ENCODE peak calls at places on chromosomes 16 and 17, in six cellular contexts. K is effector memory CD4-positive, alpha-beta T cell; N is lower lobe of right lung; X is cardiac muscle cell; B is NT2/D1; O is trophoblast cell. Q is an unnamed sample.

GRCh38 chr16:75620326-75621169 is 2.5 kb downstream of the ADAT1 start:
- DNase-seq in K (peak; percentile 61), N (no peak), X (no peak), B (no peak), O (no peak), Q (no peak)

GRCh38 chr16:89167425-89167941 is 4.1 kb upstream of the CDH15 start:
- DNase-seq in K (peak; percentile 67), N (peak; percentile 91), X (peak; percentile 83), B (peak; percentile 88), O (peak; percentile 60), Q (peak; percentile 70)

GRCh38 chr17:66737524-66737923 is 97.4 kb upstream of the CACNG5 start:
- DNase-seq in K (no peak), N (no peak), X (peak; percentile 80), B (no peak), O (no peak), Q (no peak)

GRCh38 chr17:80694085-80694991 is 149.7 kb downstream of the RPTOR start:
- DNase-seq in K (no peak), N (no peak), X (no peak), B (no peak), O (no peak), Q (no peak)

GRCh38 chr16:20830372-20830771 is 24.0 kb downstream of the REXO5 start:
- DNase-seq in K (no peak), N (no peak), X (no peak), B (no peak), O (no peak), Q (no peak)

GRCh38 chr17:29401237-29401636 is 11.1 kb downstream of the TAOK1 start:
- DNase-seq in K (no peak), N (no peak), X (no peak), B (no peak), O (peak; percentile 9), Q (no peak)

GRCh38 chr16:8572919-8573724 is 17.2 kb downstream of the TMEM114 start:
- DNase-seq in K (no peak), N (no peak), X (peak; percentile 68), B (no peak), O (peak; percentile 20), Q (peak; percentile 35)

GRCh38 chr17:74008196-74008595 is 195.3 kb upstream of the RPL38 start:
- DNase-seq in K (no peak), N (no peak), X (peak; percentile 9), B (peak; percentile 40), O (no peak), Q (no peak)

GRCh38 chr16:5918553-5919127 is 821.0 kb upstream of the EEF2KMT start:
- DNase-seq in K (no peak), N (no peak), X (no peak), B (no peak), O (no peak), Q (no peak)

GRCh38 chr16:69399361-69399760 is 13.6 kb upstream of the TERF2 start:
- DNase-seq in K (no peak), N (no peak), X (peak; percentile 30), B (no peak), O (no peak), Q (no peak)

GRCh38 chr16:69405326-69405725 is 19.1 kb upstream of the CYB5B start:
- DNase-seq in K (no peak), N (no peak), X (no peak), B (no peak), O (peak; percentile 38), Q (no peak)

GRCh38 chr16:69405757-69406156 is 18.7 kb upstream of the CYB5B start:
- DNase-seq in K (no peak), N (no peak), X (no peak), B (no peak), O (peak; percentile 28), Q (no peak)

GRCh38 chr16:69404275-69404805 is 18.5 kb upstream of the TERF2 start:
- DNase-seq in K (no peak), N (no peak), X (peak; percentile 72), B (no peak), O (peak; percentile 43), Q (peak; percentile 79)

GRCh38 chr16:69402448-69402847 is 16.6 kb upstream of the TERF2 start:
- DNase-seq in K (no peak), N (no peak), X (no peak), B (no peak), O (no peak), Q (no peak)
- H3K4me1 ChIP-seq in K (no peaks in the 10 kb centered on the region), N (peaks cover 66% of the 10 kb centered on the region), X (peaks cover 16% of the 10 kb centered on the region), B (peaks cover 5% of the 10 kb centered on the region), O (no peaks in the 10 kb centered on the region), Q (peaks cover 17% of the 10 kb centered on the region)

DNA sequence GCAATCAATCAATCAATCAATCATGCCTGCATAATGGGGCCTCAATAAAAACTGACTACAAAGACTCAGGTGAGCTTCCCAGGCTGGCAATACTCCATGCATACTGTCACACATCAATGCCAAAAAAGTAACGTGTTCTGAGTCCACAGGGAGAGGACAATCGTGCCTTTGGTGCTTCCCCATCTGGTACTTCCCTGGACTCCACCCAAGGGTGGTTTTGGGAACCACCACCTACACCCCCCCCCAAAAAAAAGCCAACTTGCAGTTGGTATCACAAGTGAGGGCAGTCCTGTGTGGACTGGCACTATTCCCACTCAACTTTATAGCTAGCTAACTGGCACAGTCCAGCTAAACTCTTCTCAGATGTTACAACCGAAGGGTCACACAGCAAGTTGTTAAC is 3.1 kb downstream of the ZDHHC7 start:
- DNase-seq in K (no peak), N (peak; percentile 12), X (no peak), B (no peak), O (no peak), Q (no peak)
- H3K4me1 ChIP-seq in K (peaks cover 21% of the 10 kb centered on the region), N (peaks cover 79% of the 10 kb centered on the region), X (peaks cover 39% of the 10 kb centered on the region), B (peaks cover 3% of the 10 kb centered on the region), O (peaks cover 25% of the 10 kb centered on the region), Q (peaks cover 11% of the 10 kb centered on the region)

DNA sequence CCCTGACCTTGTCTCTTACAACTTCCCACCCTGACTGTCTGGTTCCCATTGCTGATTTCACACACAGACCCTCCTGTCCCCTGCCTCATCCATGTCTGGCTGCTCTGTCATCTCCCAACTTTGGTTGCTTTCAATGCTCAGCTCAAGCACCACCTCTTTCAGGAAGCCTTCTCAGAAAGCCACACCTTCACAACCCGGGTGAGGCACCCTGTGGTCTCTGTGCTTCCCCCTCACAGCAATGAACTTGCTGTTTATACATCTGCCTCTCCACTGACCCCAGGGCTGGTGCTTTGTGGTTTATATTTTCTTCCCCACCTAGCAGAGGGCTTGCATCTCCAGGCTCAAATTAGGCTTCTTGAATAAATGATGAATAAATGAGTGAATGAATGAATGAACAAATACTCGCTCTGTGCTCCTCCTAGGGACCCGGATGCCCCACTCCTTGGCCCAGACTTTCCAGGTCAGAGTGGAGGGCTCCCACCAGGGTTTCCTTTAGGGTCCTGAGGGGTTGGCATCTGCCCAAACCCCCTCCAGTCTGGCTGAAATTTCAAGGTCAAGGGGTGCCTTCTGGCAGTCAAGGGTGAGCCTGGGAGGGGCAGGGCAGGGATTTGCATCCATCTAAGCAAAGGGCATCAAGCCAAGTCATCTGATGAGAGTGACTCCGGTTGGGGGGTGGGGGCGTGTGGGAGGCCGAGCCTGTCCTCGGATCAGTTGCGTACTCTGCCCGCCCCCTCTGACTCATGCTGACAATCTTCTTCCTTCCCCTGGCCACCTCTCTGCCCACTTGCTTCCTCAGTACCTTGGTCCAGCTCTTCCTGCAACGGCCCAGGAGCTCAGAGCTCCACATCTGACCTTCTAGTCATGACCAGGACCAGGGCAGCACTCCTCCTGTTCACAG is at the start of gene ITGAX:
- DNase-seq in K (no peak), N (peak; percentile 91), X (peak; percentile 61), B (peak; percentile 5), O (peak; percentile 32), Q (no peak)
- H3K4me1 ChIP-seq in K (no peaks in the 10 kb centered on the region), N (peaks cover 31% of the 10 kb centered on the region), X (peaks cover 11% of the 10 kb centered on the region), B (peaks cover 6% of the 10 kb centered on the region), O (no peaks in the 10 kb centered on the region), Q (no peaks in the 10 kb centered on the region)

GRCh38 chr17:78893684-78894083 is 9.3 kb downstream of the CEP295NL start:
- DNase-seq in K (no peak), N (no peak), X (no peak), B (no peak), O (no peak), Q (no peak)

GRCh38 chr17:78896834-78897638 is 6.0 kb downstream of the CEP295NL start:
- DNase-seq in K (no peak), N (no peak), X (no peak), B (no peak), O (peak; percentile 85), Q (no peak)

GRCh38 chr17:78896091-78896833 is 6.7 kb downstream of the CEP295NL start:
- DNase-seq in K (no peak), N (no peak), X (no peak), B (no peak), O (no peak), Q (no peak)

GRCh38 chr17:78897639-78897996 is 5.4 kb downstream of the CEP295NL start:
- DNase-seq in K (no peak), N (no peak), X (no peak), B (no peak), O (no peak), Q (no peak)

DNA sequence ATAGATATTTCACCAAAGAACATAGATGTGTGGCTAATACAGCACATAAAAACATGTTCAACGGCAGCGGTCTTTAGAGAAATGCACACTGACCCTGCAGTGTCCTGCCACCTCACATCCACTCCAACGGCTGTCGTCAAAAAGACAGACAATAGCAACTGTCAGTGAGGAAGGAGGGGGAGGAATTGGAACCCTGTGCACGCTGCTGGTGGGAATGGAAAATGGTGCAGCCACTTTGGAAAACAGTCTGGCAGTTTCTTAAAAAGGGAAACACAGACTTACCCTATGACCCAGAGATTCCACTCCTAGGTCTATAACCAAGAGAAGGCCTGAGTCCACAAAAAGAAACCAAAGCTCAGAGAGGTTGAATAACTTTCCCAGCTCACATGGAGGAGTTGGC is 7.7 kb downstream of the CEP295NL start:
- DNase-seq in K (no peak), N (no peak), X (no peak), B (no peak), O (no peak), Q (no peak)
- H3K4me1 ChIP-seq in K (no peaks in the 10 kb centered on the region), N (peaks cover 81% of the 10 kb centered on the region), X (peaks cover 7% of the 10 kb centered on the region), B (peaks cover 23% of the 10 kb centered on the region), O (peaks cover 22% of the 10 kb centered on the region), Q (peaks cover 11% of the 10 kb centered on the region)

DNA sequence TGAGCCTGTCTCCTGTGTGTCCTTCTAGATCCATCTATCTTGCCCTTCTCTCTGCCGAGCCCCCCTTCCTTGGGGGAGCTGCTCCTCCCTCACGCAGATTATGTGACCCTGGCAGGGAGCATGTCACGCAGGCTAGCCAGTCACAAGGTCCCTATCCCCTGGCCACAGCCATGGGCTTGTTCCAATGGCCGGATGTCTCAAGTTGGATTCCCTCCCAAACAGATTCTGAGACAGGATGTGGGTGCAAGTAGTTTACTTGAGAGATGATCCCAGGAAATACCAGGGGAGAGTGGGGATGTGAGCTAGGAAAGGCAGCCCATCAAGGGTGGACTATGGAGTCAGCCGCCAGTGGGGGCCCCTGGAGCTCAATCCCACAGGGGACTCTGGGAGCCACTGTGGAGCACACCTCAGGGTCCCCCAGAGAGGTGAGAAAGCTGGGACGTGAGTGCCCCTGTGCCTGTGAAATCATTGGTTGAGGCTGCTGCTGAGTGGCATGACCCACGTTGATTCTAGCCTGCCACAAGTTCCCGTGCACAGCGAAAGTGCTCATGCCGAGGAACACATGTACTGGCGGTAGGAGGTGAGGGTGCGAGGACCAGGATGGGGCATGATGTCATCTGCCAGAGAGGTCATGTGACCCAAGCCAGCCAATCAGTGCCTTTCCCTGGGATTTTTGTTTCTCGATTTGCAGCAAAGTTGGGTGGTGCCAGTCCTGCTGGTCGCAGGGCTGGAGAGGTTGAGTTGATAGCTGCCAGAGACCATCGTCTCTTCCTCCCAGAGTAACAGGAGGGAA is 6.4 kb upstream of the CRISPLD2 start:
- DNase-seq in K (no peak), N (no peak), X (no peak), B (no peak), O (no peak), Q (no peak)
- H3K4me1 ChIP-seq in K (peaks cover 6% of the 10 kb centered on the region), N (no peaks in the 10 kb centered on the region), X (no peaks in the 10 kb centered on the region), B (peaks cover 2% of the 10 kb centered on the region), O (no peaks in the 10 kb centered on the region), Q (no peaks in the 10 kb centered on the region)

Q was measured in HAP-1.